ENCODE peak calls at places on chromosomes 13 and 19, in eight cellular contexts. E is activated CD8-positive, alpha-beta T cell treated with anti-CD3 and anti-CD28 coated beads for 36 hours; J is stimulated activated CD8-positive, alpha-beta memory T cell treated with anti-CD3 and anti-CD28 coated beads, Interleukin-4, amount 100 ng/mL, for 4 hours; C is T-helper 2 cell treated with Interferon-gamma antibody and Interleukin-4, amounts not matched to agents 5 μg/mL and 100 μg/mL, for 36 hours; R is cardiac muscle cell; V is hypothalamus; W is GOT3; O is A549. X is an unnamed sample.

GRCh38 chr13:75226755-75227435 is 255.1 kb downstream of the TBC1D4 start:
- DNase-seq in C (peak; percentile 22), E (peak; percentile 8), V (no peak), J (no peak), W (no peak), R (no peak), O (peak; percentile 11), X (peak; percentile 92)

GRCh38 chr13:60398949-60399589 is 2.0 kb downstream of the TDRD3 start:
- DNase-seq in E (no peak), J (no peak), W (no peak), V (no peak), O (no peak), C (no peak), R (peak; percentile 54), X (no peak)

GRCh38 chr13:33723772-33724435 is 94.0 kb upstream of the RFC3 start:
- DNase-seq in J (peak; percentile 19), W (peak; percentile 11), C (peak; percentile 62), O (peak; percentile 82), V (peak; percentile 15), R (peak; percentile 84), E (peak; percentile 79), X (no peak)

GRCh38 chr19:6062961-6063575 is 47.2 kb downstream of the RFX2 start:
- DNase-seq in R (no peak), O (no peak), W (no peak), V (no peak), E (no peak), C (no peak), J (no peak), X (no peak)

GRCh38 chr19:56291857-56292256 is 19.3 kb downstream of the EDDM13 start:
- DNase-seq in V (no peak), O (no peak), J (no peak), W (no peak), C (no peak), E (peak; percentile 53), R (no peak), X (no peak)

GRCh38 chr13:73730014-73730413 is 404.2 kb downstream of the KLF12 start:
- DNase-seq in R (no peak), V (no peak), C (no peak), E (no peak), W (no peak), O (no peak), J (no peak), X (no peak)

GRCh38 chr13:59492030-59492636 is 671.6 kb downstream of the DIAPH3 start:
- DNase-seq in C (no peak), R (no peak), O (no peak), W (no peak), J (no peak), E (no peak), V (no peak), X (no peak)

GRCh38 chr13:23081246-23081645 is 99.5 kb upstream of the SGCG start:
- DNase-seq in R (no peak), J (no peak), O (no peak), W (no peak), C (no peak), V (no peak), E (no peak), X (peak; percentile 4)

GRCh38 chr13:24267283-24267682 is 42.1 kb upstream of the C1QTNF9 start:
- DNase-seq in C (no peak), V (no peak), J (no peak), W (no peak), O (no peak), E (peak; percentile 46), R (no peak), X (no peak)

GRCh38 chr13:34730966-34731365 is 211.1 kb upstream of the NBEA start:
- DNase-seq in E (no peak), V (no peak), R (peak; percentile 91), O (no peak), J (no peak), W (no peak), C (no peak), X (no peak)

GRCh38 chr13:62760724-62761123 is 1345.1 kb upstream of the PCDH20 start:
- DNase-seq in E (no peak), W (no peak), O (no peak), C (no peak), R (no peak), V (no peak), J (no peak), X (no peak)

GRCh38 chr19:44869728-44870470 is 21.2 kb upstream of the TOMM40 start:
- DNase-seq in V (no peak), C (no peak), O (no peak), J (no peak), R (no peak), W (no peak), E (no peak), X (no peak)

GRCh38 chr13:82850644-82851043 is 1031.6 kb downstream of the SLITRK1 start:
- DNase-seq in J (no peak), O (no peak), V (no peak), R (no peak), C (no peak), W (no peak), E (no peak), X (no peak)

GRCh38 chr19:45428385-45429231 is 4.9 kb upstream of the ERCC1 start:
- DNase-seq in E (peak; percentile 53), R (peak; percentile 95), W (no peak), C (no peak), V (no peak), O (no peak), J (no peak), X (no peak)

GRCh38 chr19:22421797-22422196 is 349 bp downstream of the ZNF98 start:
- DNase-seq in E (no peak), O (no peak), W (no peak), V (no peak), J (no peak), C (no peak), R (no peak), X (no peak)

GRCh38 chr19:35436477-35437141 is 11.4 kb upstream of the FFAR2 start:
- DNase-seq in W (no peak), E (peak; percentile 60), R (peak; percentile 8), O (peak; percentile 55), J (no peak), C (peak; percentile 49), V (no peak), X (no peak)

GRCh38 chr13:73778242-73778864 is 355.9 kb downstream of the KLF12 start:
- DNase-seq in C (no peak), O (no peak), V (no peak), J (no peak), R (no peak), W (no peak), E (no peak), X (no peak)

GRCh38 chr13:81487151-81487550 is 1146.2 kb upstream of the SPRY2 start:
- DNase-seq in V (no peak), E (no peak), W (no peak), J (no peak), C (no peak), R (peak; percentile 68), O (peak; percentile 50), X (no peak)

X was measured in AG04449.